ENCODE peak calls at places on chromosomes 11 and 22, in ten cellular contexts. T is occipital lobe; U is T-helper 1 cell; I is NCI-H1105 treated with DMSO at 0.1 percent for 48 hours; X is activated CD4-positive, CD25-positive, alpha-beta regulatory T cell treated with anti-CD3 and anti-CD28 coated beads, Interleukin-2, amount 50 U/mL, for 16 hours; V is AG04450; Y is HuH-7.5; R is HL-60; M is HCT116; S is psoas muscle. C is an unnamed sample.

GRCh38 chr11:94876645-94877445 is 96.5 kb downstream of the CWC15 start:
- DNase-seq in V (peak), R (peak), S (peak), T (peak), I (no peak), M (peak), Y (no peak), U (no peak), X (no peak), C (peak)

GRCh38 chr11:16126361-16126760 is 230.0 kb downstream of the SOX6 start:
- DNase-seq in Y (peak), M (no peak), S (no peak), X (no peak), U (no peak), T (no peak), R (no peak), V (no peak), I (peak), C (no peak)

GRCh38 chr22:26430600-26430999 is 1.5 kb downstream of the ASPHD2 start:
- DNase-seq in I (no peak), M (no peak), U (no peak), T (no peak), Y (no peak), X (no peak), V (no peak), S (no peak), R (no peak), C (no peak)

GRCh38 chr22:17501679-17502285 is 61.5 kb upstream of the SLC25A18 start:
- DNase-seq in S (no peak), Y (peak), U (peak), X (peak), M (peak), T (no peak), R (peak), V (peak), I (peak), C (peak)

GRCh38 chr11:65417702-65418430 is 4.7 kb upstream of the NEAT1 start:
- DNase-seq in S (peak), I (no peak), U (no peak), X (no peak), V (no peak), R (peak), Y (no peak), T (no peak), M (no peak), C (no peak)

GRCh38 chr11:63847363-63847762 is 8.5 kb downstream of the MARK2 start:
- DNase-seq in I (peak), T (no peak), S (no peak), X (no peak), Y (no peak), R (no peak), M (no peak), U (no peak), V (no peak), C (no peak)

GRCh38 chr22:45970709-45971388 is 6.1 kb downstream of the WNT7B start:
- DNase-seq in T (no peak), X (no peak), R (no peak), M (no peak), S (no peak), V (no peak), U (no peak), Y (no peak), I (no peak), C (no peak)

GRCh38 chr11:69552951-69553350 is 71.5 kb downstream of the LINC01488 start:
- DNase-seq in V (no peak), U (no peak), T (no peak), I (no peak), X (no peak), R (no peak), Y (no peak), S (no peak), M (no peak), C (no peak)

GRCh38 chr11:9862981-9863380 is 199.1 kb downstream of the SWAP70 start:
- DNase-seq in R (peak), X (no peak), T (no peak), U (no peak), M (no peak), Y (no peak), V (no peak), S (no peak), I (no peak), C (no peak)

GRCh38 chr11:102676086-102676485 is 29.5 kb downstream of the MMP27 start:
- DNase-seq in R (no peak), M (no peak), S (no peak), T (no peak), V (no peak), Y (no peak), U (no peak), I (no peak), X (no peak), C (no peak)

GRCh38 chr11:69202511-69203221 is 46.9 kb downstream of the SMIM38 start:
- DNase-seq in M (no peak), I (no peak), U (no peak), R (no peak), V (no peak), T (no peak), X (no peak), Y (no peak), S (no peak), C (no peak)

GRCh38 chr22:33326540-33327295 is 268.5 kb upstream of the SYN3 start:
- DNase-seq in I (no peak), R (no peak), X (no peak), S (no peak), T (no peak), U (no peak), M (no peak), Y (no peak), V (peak), C (no peak)

GRCh38 chr11:83764643-83765042 is 478.5 kb upstream of the CCDC90B start:
- DNase-seq in V (no peak), U (no peak), R (no peak), Y (no peak), X (no peak), T (no peak), I (no peak), S (no peak), M (no peak), C (no peak)

GRCh38 chr11:92411431-92411830 is 186.8 kb downstream of the FAT3 start:
- DNase-seq in V (no peak), Y (no peak), I (no peak), X (no peak), M (no peak), T (no peak), R (no peak), S (no peak), U (no peak), C (no peak)

GRCh38 chr22:35966314-35967045 is 62.1 kb downstream of the RBFOX2 start:
- DNase-seq in M (no peak), I (no peak), T (no peak), V (no peak), R (no peak), X (no peak), S (no peak), Y (no peak), U (no peak), C (no peak)

GRCh38 chr11:1271002-1271401 is 38.4 kb downstream of the TOLLIP start:
- DNase-seq in X (no peak), R (no peak), Y (no peak), I (no peak), U (no peak), T (no peak), M (no peak), V (no peak), S (no peak), C (no peak)

GRCh38 chr11:63769719-63770443 is 1.3 kb upstream of the ZFTA start:
- DNase-seq in U (no peak), R (no peak), I (peak), Y (no peak), T (no peak), M (no peak), V (no peak), S (no peak), X (no peak), C (no peak)

GRCh38 chr22:39935622-39936021 is 24.6 kb upstream of the TMA7B start:
- DNase-seq in Y (no peak), X (no peak), M (no peak), T (no peak), R (no peak), U (no peak), I (no peak), V (no peak), S (no peak), C (no peak)

GRCh38 chr22:46074771-46075551 is 75.4 kb upstream of the PPARA start:
- DNase-seq in S (peak), Y (no peak), V (no peak), X (no peak), I (peak), T (no peak), U (no peak), M (no peak), R (no peak), C (no peak)

GRCh38 chr22:49657974-49658550 is 169.6 kb downstream of the BRD1 start:
- DNase-seq in Y (no peak), M (no peak), X (no peak), I (no peak), R (no peak), S (no peak), T (no peak), V (no peak), U (no peak), C (no peak)

GRCh38 chr11:117478926-117479325 is 151.3 kb downstream of the CEP164 start:
- DNase-seq in S (no peak), X (no peak), R (no peak), I (no peak), Y (no peak), V (no peak), U (no peak), M (no peak), T (no peak), C (no peak)

GRCh38 chr22:31945478-31945815 is 1.1 kb downstream of the YWHAH start:
- DNase-seq in Y (no peak), M (no peak), R (no peak), X (no peak), I (no peak), V (no peak), U (no peak), T (no peak), S (no peak), C (no peak)

GRCh38 chr11:34583818-34584217 is 37.1 kb upstream of the EHF start:
- DNase-seq in I (no peak), Y (no peak), X (no peak), U (no peak), M (no peak), T (no peak), S (no peak), R (no peak), V (no peak), C (no peak)

C was measured in kidney glomerular epithelial cell.